ENCODE peak calls at places on chromosomes 5 and 9, in ten cellular contexts. G is NT2/D1; N is Right ventricle myocardium superior; B is EL; V is AG09309; P is myocyte; R is T-cell; X is NCI-H187; W is foreskin keratinocyte; F is naive thymus-derived CD8-positive, alpha-beta T cell. H is an unnamed sample.
A peak's percentile ranks its signal among the peaks of the same experiment; 100 is the strongest.

GRCh38 chr5:52776116-52776515 is 11.6 kb upstream of the ITGA1 start:
- DNase-seq in G (no peak), N (no peak), B (no peak), V (no peak), P (no peak), R (peak; percentile 26), X (no peak), W (no peak), F (peak; percentile 45), H (no peak)

GRCh38 chr5:95508550-95508949 is 46.2 kb downstream of the SKIC3 start:
- DNase-seq in G (no peak), N (no peak), B (no peak), V (no peak), P (no peak), R (no peak), X (no peak), W (no peak), F (no peak), H (no peak)

GRCh38 chr5:18068851-18069250 is 434.6 kb downstream of the TAF11L14 start:
- DNase-seq in G (no peak), N (no peak), B (no peak), V (no peak), P (no peak), R (no peak), X (no peak), W (no peak), F (no peak), H (no peak)

GRCh38 chr9:136806631-136807201 is 1.0 kb upstream of the RABL6 start:
- DNase-seq in G (no peak), N (peak; percentile 23), B (no peak), V (no peak), P (no peak), R (no peak), X (no peak), W (no peak), F (no peak), H (peak; percentile 73)

GRCh38 chr9:114163517-114163924 is 8.2 kb downstream of the COL27A1 start:
- DNase-seq in G (no peak), N (peak; percentile 64), B (peak; percentile 70), V (no peak), P (peak; percentile 80), R (no peak), X (no peak), W (no peak), F (no peak), H (peak; percentile 90)

GRCh38 chr9:36877239-36877638 is 156.8 kb downstream of the PAX5 start:
- DNase-seq in G (no peak), N (no peak), B (no peak), V (no peak), P (no peak), R (no peak), X (no peak), W (no peak), F (no peak), H (no peak)

GRCh38 chr5:124867064-124867707 is 120.7 kb upstream of the ZNF608 start:
- DNase-seq in G (no peak), N (no peak), B (peak; percentile 79), V (peak; percentile 85), P (peak; percentile 92), R (no peak), X (no peak), W (peak; percentile 34), F (no peak), H (no peak)

GRCh38 chr5:133794771-133795391 is 173.5 kb downstream of the C5orf15 start:
- DNase-seq in G (no peak), N (no peak), B (no peak), V (no peak), P (no peak), R (no peak), X (no peak), W (no peak), F (no peak), H (no peak)

GRCh38 chr9:13088734-13089427 is 190.6 kb downstream of the MPDZ start:
- DNase-seq in G (peak; percentile 63), N (no peak), B (peak; percentile 53), V (no peak), P (peak; percentile 62), R (no peak), X (no peak), W (no peak), F (no peak), H (peak; percentile 87)

GRCh38 chr5:109476292-109476691 is 66.5 kb upstream of the PJA2 start:
- DNase-seq in G (no peak), N (no peak), B (no peak), V (no peak), P (no peak), R (no peak), X (no peak), W (no peak), F (no peak), H (no peak)

GRCh38 chr5:95861221-95861857 is 38.8 kb upstream of the GLRX start:
- DNase-seq in G (no peak), N (peak; percentile 73), B (peak; percentile 99), V (peak; percentile 98), P (peak; percentile 95), R (no peak), X (no peak), W (peak; percentile 84), F (no peak), H (no peak)

GRCh38 chr5:173638126-173638525 is 21.7 kb upstream of the BOD1 start:
- DNase-seq in G (no peak), N (no peak), B (no peak), V (no peak), P (no peak), R (no peak), X (no peak), W (no peak), F (no peak), H (no peak)

GRCh38 chr9:36101916-36102741 is 34.4 kb upstream of the GLIPR2 start:
- DNase-seq in G (peak; percentile 50), N (no peak), B (peak; percentile 100), V (peak; percentile 94), P (peak; percentile 86), R (no peak), X (no peak), W (peak; percentile 93), F (no peak), H (no peak)

GRCh38 chr9:134306583-134307222 is 19.6 kb upstream of the RXRA start:
- DNase-seq in G (no peak), N (peak; percentile 50), B (no peak), V (no peak), P (no peak), R (no peak), X (no peak), W (no peak), F (no peak), H (no peak)

GRCh38 chr5:125408582-125409069 is 662.2 kb upstream of the ZNF608 start:
- DNase-seq in G (no peak), N (no peak), B (peak; percentile 95), V (peak; percentile 79), P (peak; percentile 85), R (no peak), X (no peak), W (peak; percentile 95), F (no peak), H (no peak)

GRCh38 chr5:124030043-124030461 is 518.1 kb downstream of the CSNK1G3 start:
- DNase-seq in G (no peak), N (no peak), B (no peak), V (no peak), P (no peak), R (no peak), X (no peak), W (no peak), F (no peak), H (no peak)

GRCh38 chr9:92954078-92954861 is 6.9 kb downstream of the FGD3 start:
- DNase-seq in G (no peak), N (no peak), B (peak; percentile 48), V (no peak), P (peak; percentile 25), R (peak; percentile 80), X (no peak), W (peak; percentile 67), F (peak; percentile 89), H (no peak)

GRCh38 chr9:132410642-132411041 is 631 bp downstream of the CFAP77 start:
- DNase-seq in G (no peak), N (no peak), B (no peak), V (no peak), P (no peak), R (no peak), X (no peak), W (no peak), F (no peak), H (peak; percentile 43)

GRCh38 chr5:5017827-5018559 is 122.1 kb upstream of the ADAMTS16 start:
- DNase-seq in G (no peak), N (no peak), B (peak; percentile 94), V (peak; percentile 43), P (no peak), R (no peak), X (no peak), W (no peak), F (no peak), H (no peak)

GRCh38 chr9:15246688-15247087 is 60.3 kb downstream of the TTC39B start:
- DNase-seq in G (no peak), N (no peak), B (no peak), V (no peak), P (no peak), R (no peak), X (no peak), W (peak; percentile 50), F (no peak), H (no peak)

GRCh38 chr5:142874537-142874936 is 104.4 kb downstream of the ARHGAP26 start:
- DNase-seq in G (no peak), N (peak; percentile 85), B (peak; percentile 50), V (no peak), P (no peak), R (no peak), X (no peak), W (no peak), F (no peak), H (no peak)

GRCh38 chr5:150058480-150059126 is 27.8 kb downstream of the CSF1R start:
- DNase-seq in G (no peak), N (no peak), B (peak; percentile 94), V (no peak), P (peak; percentile 91), R (no peak), X (no peak), W (peak; percentile 50), F (no peak), H (peak; percentile 26)

GRCh38 chr9:124675261-124676158 is 95.6 kb downstream of the NR6A1 start:
- DNase-seq in G (no peak), N (no peak), B (no peak), V (no peak), P (no peak), R (no peak), X (no peak), W (no peak), F (no peak), H (no peak)

GRCh38 chr5:141760193-141760592 is 78.2 kb upstream of the ARAP3 start:
- DNase-seq in G (no peak), N (peak; percentile 17), B (no peak), V (no peak), P (no peak), R (no peak), X (no peak), W (no peak), F (no peak), H (no peak)

GRCh38 chr9:75488082-75488713 is 399.9 kb downstream of the OSTF1 start:
- DNase-seq in G (no peak), N (peak; percentile 49), B (no peak), V (no peak), P (peak; percentile 8), R (no peak), X (peak; percentile 22), W (no peak), F (no peak), H (no peak)

GRCh38 chr9:92294297-92294676 is 790 bp upstream of the IARS1 start:
- DNase-seq in G (no peak), N (peak; percentile 39), B (peak; percentile 35), V (no peak), P (peak; percentile 30), R (no peak), X (no peak), W (no peak), F (no peak), H (no peak)

GRCh38 chr5:116897291-116897690 is 322.7 kb upstream of the SEMA6A start:
- DNase-seq in G (no peak), N (no peak), B (no peak), V (no peak), P (no peak), R (no peak), X (no peak), W (no peak), F (no peak), H (no peak)

GRCh38 chr9:87381746-87382145 is 115.9 kb upstream of the DAPK1 start:
- DNase-seq in G (no peak), N (no peak), B (peak; percentile 42), V (no peak), P (no peak), R (no peak), X (no peak), W (no peak), F (no peak), H (no peak)

H was measured in H7.